ENCODE peak calls at places on chromosomes 11 and 22, in seven cellular contexts. One of them, this sample, is unnamed.

GRCh38 chr11:50188040-50188439 is 155.4 kb downstream of the OR4C45 start:
- DNase-seq in GM04504: no peak
- DNase-seq in NCI-H2081: no peak
- DNase-seq in NCI-H524: no peak
- DNase-seq in stimulated activated CD4-positive, alpha-beta T cell treated with anti-CD3 and anti-CD28 coated beads, Interleukin-12 subunit alpha, Interleukin-12 subunit beta, amount 100 ng/mL, for 4 hours: no peak
- DNase-seq in substantia nigra: no peak
- DNase-seq in cardiac fibroblast: no peak
- DNase-seq in this sample: no peak

GRCh38 chr22:41841085-41841712 is 8.3 kb downstream of the SREBF2 start:
- DNase-seq in GM04504: no peak
- DNase-seq in NCI-H2081: no peak
- DNase-seq in NCI-H524: no peak
- DNase-seq in stimulated activated CD4-positive, alpha-beta T cell treated with anti-CD3 and anti-CD28 coated beads, Interleukin-12 subunit alpha, Interleukin-12 subunit beta, amount 100 ng/mL, for 4 hours: no peak
- DNase-seq in substantia nigra: no peak
- DNase-seq in cardiac fibroblast: peak
- DNase-seq in this sample: no peak

GRCh38 chr22:46546466-46547178 is 9.2 kb upstream of the CELSR1 start:
- DNase-seq in GM04504: no peak
- DNase-seq in NCI-H2081: no peak
- DNase-seq in NCI-H524: no peak
- DNase-seq in stimulated activated CD4-positive, alpha-beta T cell treated with anti-CD3 and anti-CD28 coated beads, Interleukin-12 subunit alpha, Interleukin-12 subunit beta, amount 100 ng/mL, for 4 hours: no peak
- DNase-seq in substantia nigra: no peak
- DNase-seq in cardiac fibroblast: peak
- DNase-seq in this sample: no peak

GRCh38 chr11:18145025-18145424 is 12.7 kb downstream of the MRGPRX3 start:
- DNase-seq in GM04504: no peak
- DNase-seq in NCI-H2081: no peak
- DNase-seq in NCI-H524: no peak
- DNase-seq in stimulated activated CD4-positive, alpha-beta T cell treated with anti-CD3 and anti-CD28 coated beads, Interleukin-12 subunit alpha, Interleukin-12 subunit beta, amount 100 ng/mL, for 4 hours: no peak
- DNase-seq in substantia nigra: no peak
- DNase-seq in cardiac fibroblast: peak
- DNase-seq in this sample: peak

GRCh38 chr22:38176170-38176741 is 5.4 kb downstream of the PLA2G6 start:
- DNase-seq in GM04504: peak
- DNase-seq in NCI-H2081: no peak
- DNase-seq in NCI-H524: no peak
- DNase-seq in stimulated activated CD4-positive, alpha-beta T cell treated with anti-CD3 and anti-CD28 coated beads, Interleukin-12 subunit alpha, Interleukin-12 subunit beta, amount 100 ng/mL, for 4 hours: no peak
- DNase-seq in substantia nigra: peak
- DNase-seq in cardiac fibroblast: peak
- DNase-seq in this sample: no peak

GRCh38 chr22:44080936-44081853 is 57.1 kb downstream of the PARVB start:
- DNase-seq in GM04504: peak
- DNase-seq in NCI-H2081: peak
- DNase-seq in NCI-H524: peak
- DNase-seq in stimulated activated CD4-positive, alpha-beta T cell treated with anti-CD3 and anti-CD28 coated beads, Interleukin-12 subunit alpha, Interleukin-12 subunit beta, amount 100 ng/mL, for 4 hours: peak
- DNase-seq in substantia nigra: peak
- DNase-seq in cardiac fibroblast: peak
- DNase-seq in this sample: peak

GRCh38 chr22:50444663-50445062 is 30.2 kb downstream of the SBF1 start:
- DNase-seq in GM04504: peak
- DNase-seq in NCI-H2081: no peak
- DNase-seq in NCI-H524: no peak
- DNase-seq in stimulated activated CD4-positive, alpha-beta T cell treated with anti-CD3 and anti-CD28 coated beads, Interleukin-12 subunit alpha, Interleukin-12 subunit beta, amount 100 ng/mL, for 4 hours: no peak
- DNase-seq in substantia nigra: peak
- DNase-seq in cardiac fibroblast: peak
- DNase-seq in this sample: no peak

GRCh38 chr11:120632579-120632978 is 121.0 kb downstream of the GRIK4 start:
- DNase-seq in GM04504: no peak
- DNase-seq in NCI-H2081: no peak
- DNase-seq in NCI-H524: no peak
- DNase-seq in stimulated activated CD4-positive, alpha-beta T cell treated with anti-CD3 and anti-CD28 coated beads, Interleukin-12 subunit alpha, Interleukin-12 subunit beta, amount 100 ng/mL, for 4 hours: no peak
- DNase-seq in substantia nigra: no peak
- DNase-seq in cardiac fibroblast: no peak
- DNase-seq in this sample: no peak

GRCh38 chr11:26134481-26135355 is 197.2 kb upstream of the ANO3 start:
- DNase-seq in GM04504: peak
- DNase-seq in NCI-H2081: no peak
- DNase-seq in NCI-H524: no peak
- DNase-seq in stimulated activated CD4-positive, alpha-beta T cell treated with anti-CD3 and anti-CD28 coated beads, Interleukin-12 subunit alpha, Interleukin-12 subunit beta, amount 100 ng/mL, for 4 hours: no peak
- DNase-seq in substantia nigra: no peak
- DNase-seq in cardiac fibroblast: peak
- DNase-seq in this sample: peak

GRCh38 chr11:65595921-65596281 is 301 bp upstream of the KCNK7 start:
- DNase-seq in GM04504: no peak
- DNase-seq in NCI-H2081: no peak
- DNase-seq in NCI-H524: no peak
- DNase-seq in stimulated activated CD4-positive, alpha-beta T cell treated with anti-CD3 and anti-CD28 coated beads, Interleukin-12 subunit alpha, Interleukin-12 subunit beta, amount 100 ng/mL, for 4 hours: no peak
- DNase-seq in substantia nigra: no peak
- DNase-seq in cardiac fibroblast: no peak
- DNase-seq in this sample: no peak

GRCh38 chr11:88405853-88406252 is 68.3 kb upstream of the CTSC start:
- DNase-seq in GM04504: no peak
- DNase-seq in NCI-H2081: no peak
- DNase-seq in NCI-H524: no peak
- DNase-seq in stimulated activated CD4-positive, alpha-beta T cell treated with anti-CD3 and anti-CD28 coated beads, Interleukin-12 subunit alpha, Interleukin-12 subunit beta, amount 100 ng/mL, for 4 hours: no peak
- DNase-seq in substantia nigra: no peak
- DNase-seq in cardiac fibroblast: no peak
- DNase-seq in this sample: no peak

GRCh38 chr11:112265659-112266409 is 5.2 kb upstream of the PLET1 start:
- DNase-seq in GM04504: no peak
- DNase-seq in NCI-H2081: no peak
- DNase-seq in NCI-H524: no peak
- DNase-seq in stimulated activated CD4-positive, alpha-beta T cell treated with anti-CD3 and anti-CD28 coated beads, Interleukin-12 subunit alpha, Interleukin-12 subunit beta, amount 100 ng/mL, for 4 hours: no peak
- DNase-seq in substantia nigra: no peak
- DNase-seq in cardiac fibroblast: no peak
- DNase-seq in this sample: peak

GRCh38 chr11:40293655-40294342 is 1165.7 kb downstream of the LRRC4C start:
- DNase-seq in GM04504: peak
- DNase-seq in NCI-H2081: peak
- DNase-seq in NCI-H524: peak
- DNase-seq in stimulated activated CD4-positive, alpha-beta T cell treated with anti-CD3 and anti-CD28 coated beads, Interleukin-12 subunit alpha, Interleukin-12 subunit beta, amount 100 ng/mL, for 4 hours: no peak
- DNase-seq in substantia nigra: peak
- DNase-seq in cardiac fibroblast: peak
- DNase-seq in this sample: peak

GRCh38 chr11:101019870-101020269 is 109.7 kb downstream of the PGR start:
- DNase-seq in GM04504: no peak
- DNase-seq in NCI-H2081: no peak
- DNase-seq in NCI-H524: no peak
- DNase-seq in stimulated activated CD4-positive, alpha-beta T cell treated with anti-CD3 and anti-CD28 coated beads, Interleukin-12 subunit alpha, Interleukin-12 subunit beta, amount 100 ng/mL, for 4 hours: no peak
- DNase-seq in substantia nigra: no peak
- DNase-seq in cardiac fibroblast: no peak
- DNase-seq in this sample: no peak

GRCh38 chr11:7592706-7593105 is 78.9 kb downstream of the PPFIBP2 start:
- DNase-seq in GM04504: peak
- DNase-seq in NCI-H2081: no peak
- DNase-seq in NCI-H524: no peak
- DNase-seq in stimulated activated CD4-positive, alpha-beta T cell treated with anti-CD3 and anti-CD28 coated beads, Interleukin-12 subunit alpha, Interleukin-12 subunit beta, amount 100 ng/mL, for 4 hours: no peak
- DNase-seq in substantia nigra: no peak
- DNase-seq in cardiac fibroblast: peak
- DNase-seq in this sample: no peak

GRCh38 chr11:34426766-34427170 is 12.0 kb upstream of the CAT start:
- DNase-seq in GM04504: peak
- DNase-seq in NCI-H2081: no peak
- DNase-seq in NCI-H524: no peak
- DNase-seq in stimulated activated CD4-positive, alpha-beta T cell treated with anti-CD3 and anti-CD28 coated beads, Interleukin-12 subunit alpha, Interleukin-12 subunit beta, amount 100 ng/mL, for 4 hours: no peak
- DNase-seq in substantia nigra: no peak
- DNase-seq in cardiac fibroblast: no peak
- DNase-seq in this sample: peak

GRCh38 chr22:37894939-37895670 is 11.0 kb upstream of the MICALL1 start:
- DNase-seq in GM04504: no peak
- DNase-seq in NCI-H2081: no peak
- DNase-seq in NCI-H524: no peak
- DNase-seq in stimulated activated CD4-positive, alpha-beta T cell treated with anti-CD3 and anti-CD28 coated beads, Interleukin-12 subunit alpha, Interleukin-12 subunit beta, amount 100 ng/mL, for 4 hours: no peak
- DNase-seq in substantia nigra: no peak
- DNase-seq in cardiac fibroblast: no peak
- DNase-seq in this sample: no peak

GRCh38 chr11:73566422-73566821 is 31.5 kb downstream of the FAM168A start:
- DNase-seq in GM04504: no peak
- DNase-seq in NCI-H2081: no peak
- DNase-seq in NCI-H524: no peak
- DNase-seq in stimulated activated CD4-positive, alpha-beta T cell treated with anti-CD3 and anti-CD28 coated beads, Interleukin-12 subunit alpha, Interleukin-12 subunit beta, amount 100 ng/mL, for 4 hours: no peak
- DNase-seq in substantia nigra: no peak
- DNase-seq in cardiac fibroblast: peak
- DNase-seq in this sample: no peak

GRCh38 chr11:113384551-113384950 is 3.0 kb upstream of the ANKK1 start:
- DNase-seq in GM04504: peak
- DNase-seq in NCI-H2081: no peak
- DNase-seq in NCI-H524: peak
- DNase-seq in stimulated activated CD4-positive, alpha-beta T cell treated with anti-CD3 and anti-CD28 coated beads, Interleukin-12 subunit alpha, Interleukin-12 subunit beta, amount 100 ng/mL, for 4 hours: no peak
- DNase-seq in substantia nigra: no peak
- DNase-seq in cardiac fibroblast: peak
- DNase-seq in this sample: no peak

GRCh38 chr11:110297082-110297725 is 790 bp upstream of the RDX start:
- DNase-seq in GM04504: no peak
- DNase-seq in NCI-H2081: no peak
- DNase-seq in NCI-H524: no peak
- DNase-seq in stimulated activated CD4-positive, alpha-beta T cell treated with anti-CD3 and anti-CD28 coated beads, Interleukin-12 subunit alpha, Interleukin-12 subunit beta, amount 100 ng/mL, for 4 hours: no peak
- DNase-seq in substantia nigra: no peak
- DNase-seq in cardiac fibroblast: peak
- DNase-seq in this sample: no peak

GRCh38 chr11:79510948-79511347 is 70.1 kb upstream of the TENM4 start:
- DNase-seq in GM04504: no peak
- DNase-seq in NCI-H2081: no peak
- DNase-seq in NCI-H524: no peak
- DNase-seq in stimulated activated CD4-positive, alpha-beta T cell treated with anti-CD3 and anti-CD28 coated beads, Interleukin-12 subunit alpha, Interleukin-12 subunit beta, amount 100 ng/mL, for 4 hours: no peak
- DNase-seq in substantia nigra: no peak
- DNase-seq in cardiac fibroblast: no peak
- DNase-seq in this sample: peak

GRCh38 chr11:32884770-32885384 is 7.7 kb upstream of the QSER1 start:
- DNase-seq in GM04504: no peak
- DNase-seq in NCI-H2081: no peak
- DNase-seq in NCI-H524: no peak
- DNase-seq in stimulated activated CD4-positive, alpha-beta T cell treated with anti-CD3 and anti-CD28 coated beads, Interleukin-12 subunit alpha, Interleukin-12 subunit beta, amount 100 ng/mL, for 4 hours: no peak
- DNase-seq in substantia nigra: no peak
- DNase-seq in cardiac fibroblast: peak
- DNase-seq in this sample: no peak

GRCh38 chr22:39362932-39363331 is 13.1 kb downstream of the SYNGR1 start:
- DNase-seq in GM04504: no peak
- DNase-seq in NCI-H2081: no peak
- DNase-seq in NCI-H524: no peak
- DNase-seq in stimulated activated CD4-positive, alpha-beta T cell treated with anti-CD3 and anti-CD28 coated beads, Interleukin-12 subunit alpha, Interleukin-12 subunit beta, amount 100 ng/mL, for 4 hours: no peak
- DNase-seq in substantia nigra: no peak
- DNase-seq in cardiac fibroblast: no peak
- DNase-seq in this sample: no peak